ENCODE peak calls at places on chromosomes 12 and 14, in four cellular contexts. One of them, this sample, is unnamed.

GRCh38 chr14:77979666-77980351 is 179.9 kb downstream of the ADCK1 start:
- DNase-seq in right cardiac atrium: no peak
- DNase-seq in activated naive CD8-positive, alpha-beta T cell treated with anti-CD3 and anti-CD28 coated beads for 36 hours: peak
- DNase-seq in amygdala: peak
- DNase-seq in this sample: peak

GRCh38 chr12:52884526-52885293 is 20.2 kb downstream of the KRT8 start:
- DNase-seq in right cardiac atrium: peak
- DNase-seq in amygdala: peak
- DNase-seq in activated naive CD8-positive, alpha-beta T cell treated with anti-CD3 and anti-CD28 coated beads for 36 hours: peak
- DNase-seq in this sample: peak

GRCh38 chr14:89719371-89720075 is 235.0 kb downstream of the EFCAB11 start:
- DNase-seq in activated naive CD8-positive, alpha-beta T cell treated with anti-CD3 and anti-CD28 coated beads for 36 hours: no peak
- DNase-seq in right cardiac atrium: no peak
- DNase-seq in amygdala: no peak
- DNase-seq in this sample: no peak

GRCh38 chr12:132560421-132560830 is 50.0 kb downstream of the LRCOL1 start:
- DNase-seq in activated naive CD8-positive, alpha-beta T cell treated with anti-CD3 and anti-CD28 coated beads for 36 hours: peak
- DNase-seq in right cardiac atrium: no peak
- DNase-seq in amygdala: no peak
- DNase-seq in this sample: no peak

GRCh38 chr12:52506858-52507715 is 13.1 kb downstream of the KRT5 start:
- DNase-seq in amygdala: no peak
- DNase-seq in activated naive CD8-positive, alpha-beta T cell treated with anti-CD3 and anti-CD28 coated beads for 36 hours: no peak
- DNase-seq in right cardiac atrium: no peak
- DNase-seq in this sample: peak

GRCh38 chr12:110578522-110579238 is 4.4 kb downstream of the PPTC7 start:
- DNase-seq in amygdala: no peak
- DNase-seq in right cardiac atrium: no peak
- DNase-seq in activated naive CD8-positive, alpha-beta T cell treated with anti-CD3 and anti-CD28 coated beads for 36 hours: no peak
- DNase-seq in this sample: no peak

GRCh38 chr12:93415723-93416464 is 25.9 kb downstream of the UBE2N start:
- DNase-seq in amygdala: no peak
- DNase-seq in right cardiac atrium: no peak
- DNase-seq in activated naive CD8-positive, alpha-beta T cell treated with anti-CD3 and anti-CD28 coated beads for 36 hours: no peak
- DNase-seq in this sample: no peak

GRCh38 chr12:69570545-69571399 is 14.5 kb upstream of the CCT2 start:
- DNase-seq in right cardiac atrium: no peak
- DNase-seq in activated naive CD8-positive, alpha-beta T cell treated with anti-CD3 and anti-CD28 coated beads for 36 hours: peak
- DNase-seq in amygdala: peak
- DNase-seq in this sample: peak

GRCh38 chr12:25684070-25684469 is 131.0 kb upstream of the LMNTD1 start:
- DNase-seq in right cardiac atrium: no peak
- DNase-seq in amygdala: peak
- DNase-seq in activated naive CD8-positive, alpha-beta T cell treated with anti-CD3 and anti-CD28 coated beads for 36 hours: no peak
- DNase-seq in this sample: no peak

GRCh38 chr12:65988596-65988995 is 142.0 kb downstream of the LLPH start:
- DNase-seq in right cardiac atrium: no peak
- DNase-seq in amygdala: no peak
- DNase-seq in activated naive CD8-positive, alpha-beta T cell treated with anti-CD3 and anti-CD28 coated beads for 36 hours: no peak
- DNase-seq in this sample: no peak

GRCh38 chr12:23259558-23259957 is 634.6 kb downstream of the ETNK1 start:
- DNase-seq in amygdala: no peak
- DNase-seq in activated naive CD8-positive, alpha-beta T cell treated with anti-CD3 and anti-CD28 coated beads for 36 hours: no peak
- DNase-seq in right cardiac atrium: no peak
- DNase-seq in this sample: no peak

GRCh38 chr12:95182868-95183415 is 34.3 kb downstream of the FGD6 start:
- DNase-seq in right cardiac atrium: no peak
- DNase-seq in activated naive CD8-positive, alpha-beta T cell treated with anti-CD3 and anti-CD28 coated beads for 36 hours: no peak
- DNase-seq in amygdala: no peak
- DNase-seq in this sample: no peak

GRCh38 chr14:67503331-67503730 is 14.8 kb upstream of the TMEM229B start:
- DNase-seq in activated naive CD8-positive, alpha-beta T cell treated with anti-CD3 and anti-CD28 coated beads for 36 hours: no peak
- DNase-seq in amygdala: no peak
- DNase-seq in right cardiac atrium: no peak
- DNase-seq in this sample: no peak